ENCODE peak calls at places on chromosomes 16 and 17, in eight cellular contexts. One of them, this sample, is unnamed.

GRCh38 chr17:47276868-47277267 is 23.2 kb downstream of the ITGB3 start:
- DNase-seq in gastrocnemius medialis: peak; percentile 30
- DNase-seq in heart left ventricle: peak; percentile 83
- DNase-seq in transverse colon: peak; percentile 58
- DNase-seq in ovary: peak; percentile 71
- DNase-seq in testis: peak; percentile 74
- DNase-seq in K562: no peak
- DNase-seq in A549: no peak
- DNase-seq in this sample: no peak

GRCh38 chr16:572865-573650 is 3.3 kb downstream of the PIGQ start:
- DNase-seq in gastrocnemius medialis: no peak
- DNase-seq in heart left ventricle: no peak
- DNase-seq in transverse colon: no peak
- DNase-seq in ovary: no peak
- DNase-seq in testis: no peak
- DNase-seq in K562: no peak
- DNase-seq in A549: no peak
- DNase-seq in this sample: no peak

GRCh38 chr17:43875476-43876147 is 28.6 kb downstream of the CD300LG start:
- DNase-seq in gastrocnemius medialis: no peak
- DNase-seq in heart left ventricle: no peak
- DNase-seq in transverse colon: no peak
- DNase-seq in ovary: no peak
- DNase-seq in testis: no peak
- DNase-seq in K562: no peak
- DNase-seq in A549: no peak
- DNase-seq in this sample: no peak

GRCh38 chr17:9728005-9728404 is 63.4 kb downstream of the DHRS7C start:
- DNase-seq in gastrocnemius medialis: no peak
- DNase-seq in heart left ventricle: no peak
- DNase-seq in transverse colon: no peak
- DNase-seq in ovary: no peak
- DNase-seq in testis: no peak
- DNase-seq in K562: no peak
- DNase-seq in A549: no peak
- DNase-seq in this sample: no peak

GRCh38 chr17:30382345-30382744 is 3.6 kb downstream of the CPD start:
- DNase-seq in gastrocnemius medialis: no peak
- DNase-seq in heart left ventricle: no peak
- DNase-seq in transverse colon: no peak
- DNase-seq in ovary: no peak
- DNase-seq in testis: no peak
- DNase-seq in K562: no peak
- DNase-seq in A549: no peak
- DNase-seq in this sample: no peak

GRCh38 chr16:21984062-21984461 is 16.9 kb downstream of the PDZD9 start:
- DNase-seq in gastrocnemius medialis: no peak
- DNase-seq in heart left ventricle: no peak
- DNase-seq in transverse colon: no peak
- DNase-seq in ovary: no peak
- DNase-seq in testis: no peak
- DNase-seq in K562: no peak
- DNase-seq in A549: no peak
- DNase-seq in this sample: no peak

GRCh38 chr17:61409301-61410099 is 9.9 kb downstream of the TBX2 start:
- DNase-seq in gastrocnemius medialis: no peak
- DNase-seq in heart left ventricle: peak; percentile 68
- DNase-seq in transverse colon: peak; percentile 54
- DNase-seq in ovary: peak; percentile 83
- DNase-seq in testis: peak; percentile 75
- DNase-seq in K562: peak; percentile 82
- DNase-seq in A549: peak; percentile 91
- DNase-seq in this sample: peak; percentile 74

GRCh38 chr17:15436399-15437369 is 30.7 kb downstream of the CDRT4 start:
- DNase-seq in gastrocnemius medialis: peak; percentile 48
- DNase-seq in heart left ventricle: peak; percentile 76
- DNase-seq in transverse colon: peak; percentile 63
- DNase-seq in ovary: peak; percentile 77
- DNase-seq in testis: peak; percentile 42
- DNase-seq in K562: peak; percentile 44
- DNase-seq in A549: peak; percentile 41
- DNase-seq in this sample: peak; percentile 73

GRCh38 chr16:71540-72341 is 690 bp downstream of the RHBDF1 start:
- DNase-seq in gastrocnemius medialis: peak; percentile 50
- DNase-seq in heart left ventricle: peak; percentile 80
- DNase-seq in transverse colon: peak; percentile 79
- DNase-seq in ovary: peak; percentile 83
- DNase-seq in testis: peak; percentile 80
- DNase-seq in K562: peak; percentile 66
- DNase-seq in A549: peak; percentile 87
- DNase-seq in this sample: no peak

GRCh38 chr16:84246679-84247077 is 6.9 kb upstream of the KCNG4 start:
- DNase-seq in gastrocnemius medialis: no peak
- DNase-seq in heart left ventricle: no peak
- DNase-seq in transverse colon: no peak
- DNase-seq in ovary: no peak
- DNase-seq in testis: no peak
- DNase-seq in K562: peak; percentile 61
- DNase-seq in A549: no peak
- DNase-seq in this sample: no peak

DNA sequence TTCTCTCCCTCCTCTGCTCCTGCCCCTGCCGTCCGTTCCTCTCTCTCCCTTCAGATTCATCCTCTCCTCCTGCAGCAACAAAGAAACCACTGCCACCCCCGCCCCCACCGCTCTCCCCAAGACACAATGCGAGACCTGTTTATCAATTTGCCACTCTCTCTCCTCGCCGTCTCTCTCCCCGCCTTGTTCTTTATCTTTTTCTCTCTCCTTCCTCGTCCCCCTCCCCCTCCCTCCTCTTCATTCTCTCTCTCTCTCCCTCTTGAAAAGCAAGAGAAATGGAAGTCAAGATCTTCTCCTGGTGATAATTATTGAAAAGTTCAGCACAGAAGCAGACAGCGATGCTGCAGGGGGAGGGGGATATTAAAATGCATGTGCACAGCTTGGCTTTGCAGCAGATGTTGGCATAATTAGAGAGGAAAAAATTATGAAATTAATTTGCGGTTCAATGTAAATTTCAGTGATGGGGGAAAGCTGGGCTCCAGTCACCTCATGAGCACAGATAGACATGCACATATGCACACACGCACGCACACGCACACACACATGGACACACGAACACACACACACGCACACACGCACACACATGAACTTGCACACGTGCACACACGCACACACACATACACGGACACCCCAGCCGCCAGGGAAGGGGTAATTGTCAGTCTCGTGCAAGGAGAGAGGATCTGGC is 58.1 kb upstream of the CBFA2T3 start:
- DNase-seq in gastrocnemius medialis: no peak
- DNase-seq in heart left ventricle: no peak
- DNase-seq in transverse colon: no peak
- DNase-seq in ovary: no peak
- DNase-seq in testis: no peak
- DNase-seq in K562: no peak
- DNase-seq in A549: no peak
- DNase-seq in this sample: peak; percentile 47
- TF ChIP-seq POLR2A in gastrocnemius medialis: no peak
- TF ChIP-seq POLR2A in heart left ventricle: no peak
- TF ChIP-seq POLR2A in transverse colon: no peak
- TF ChIP-seq POLR2A in ovary: no peak
- TF ChIP-seq POLR2A in testis: no peak
- TF ChIP-seq POLR2A in K562: no peak
- TF ChIP-seq POLR2A in A549: no peak
- TF ChIP-seq POLR2A in this sample: no peak

DNA sequence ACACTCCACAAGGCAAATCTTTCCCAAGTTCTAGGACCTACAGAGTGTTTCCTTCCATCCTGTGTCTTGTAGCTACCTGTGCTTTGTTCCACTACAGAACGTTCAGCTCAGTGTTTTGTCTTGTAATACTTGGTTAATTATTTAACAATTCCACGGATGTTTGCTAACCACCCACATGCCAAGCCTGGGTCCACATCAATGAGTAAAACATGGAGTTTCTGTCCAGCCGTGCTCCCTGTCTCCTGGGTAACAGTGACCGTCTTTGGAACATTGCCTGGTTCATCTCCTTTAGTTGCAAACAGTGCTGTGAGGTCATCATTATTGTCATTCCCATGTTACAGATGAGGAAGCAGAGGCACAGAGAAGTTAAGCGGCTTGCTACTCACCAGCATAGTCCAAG is 41.3 kb downstream of the IRF8 start:
- DNase-seq in gastrocnemius medialis: no peak
- DNase-seq in heart left ventricle: no peak
- DNase-seq in transverse colon: no peak
- DNase-seq in ovary: no peak
- DNase-seq in testis: no peak
- DNase-seq in K562: no peak
- DNase-seq in A549: no peak
- DNase-seq in this sample: no peak
- TF ChIP-seq POLR2A in gastrocnemius medialis: no peak
- TF ChIP-seq POLR2A in heart left ventricle: no peak
- TF ChIP-seq POLR2A in transverse colon: no peak
- TF ChIP-seq POLR2A in ovary: no peak
- TF ChIP-seq POLR2A in testis: no peak
- TF ChIP-seq POLR2A in K562: no peak
- TF ChIP-seq POLR2A in A549: no peak
- TF ChIP-seq POLR2A in this sample: no peak

DNA sequence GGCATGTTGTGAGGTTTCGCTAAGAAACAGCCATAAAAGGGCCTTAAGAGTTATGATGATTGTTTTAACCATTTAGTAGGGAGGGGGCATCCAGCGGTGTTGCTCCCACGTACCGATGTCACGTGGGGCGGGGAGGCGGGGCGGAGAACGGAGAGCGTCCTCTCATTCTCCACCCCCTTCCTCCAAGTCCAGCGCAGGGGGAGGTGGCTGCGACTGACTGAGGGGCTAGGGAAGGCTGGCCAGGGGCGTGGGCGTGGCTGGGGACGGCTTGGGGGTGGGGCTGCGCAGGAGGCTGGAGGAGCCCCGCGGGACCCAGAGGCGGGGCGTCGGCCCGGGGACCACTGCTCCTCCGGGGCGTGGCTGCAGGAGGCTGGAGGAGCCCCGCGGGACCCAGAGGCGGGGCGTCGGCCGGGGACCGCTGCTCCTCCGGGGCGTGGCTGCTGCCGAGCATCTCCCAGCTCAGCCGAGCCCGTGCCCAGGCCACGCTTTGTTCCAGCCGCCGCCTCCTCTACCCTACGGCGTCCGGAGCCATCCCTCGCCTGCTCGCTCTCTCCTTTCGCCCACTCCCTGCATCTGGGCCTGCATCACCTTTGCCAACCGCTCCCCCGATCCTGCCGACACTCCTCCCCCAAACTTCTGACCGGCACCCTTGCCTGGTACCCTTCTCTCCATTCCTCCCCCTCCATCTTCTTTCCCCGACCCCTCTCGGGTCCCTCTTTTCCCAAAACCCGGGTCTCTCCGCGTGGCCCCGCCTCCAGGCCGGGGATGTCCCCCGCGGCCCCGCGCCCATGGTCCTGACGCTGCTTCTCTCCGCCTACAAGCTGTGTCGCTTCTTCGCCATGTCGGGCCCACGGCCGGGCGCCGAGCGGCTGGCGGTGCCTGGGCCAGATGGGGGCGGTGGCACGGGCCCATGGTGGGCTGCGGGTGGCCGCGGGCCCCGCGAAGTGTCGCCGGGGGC is at the start of gene SARM1:
- DNase-seq in gastrocnemius medialis: peak; percentile 46
- DNase-seq in heart left ventricle: peak; percentile 92
- DNase-seq in transverse colon: peak; percentile 88
- DNase-seq in ovary: peak; percentile 92
- DNase-seq in testis: peak; percentile 86
- DNase-seq in K562: peak; percentile 94
- DNase-seq in A549: peak; percentile 95
- DNase-seq in this sample: peak; percentile 58
- TF ChIP-seq POLR2A in gastrocnemius medialis: no peak
- TF ChIP-seq POLR2A in heart left ventricle: no peak
- TF ChIP-seq POLR2A in transverse colon: no peak
- TF ChIP-seq POLR2A in ovary: no peak
- TF ChIP-seq POLR2A in testis: no peak
- TF ChIP-seq POLR2A in K562: no peak
- TF ChIP-seq POLR2A in A549: peak; percentile 38
- TF ChIP-seq POLR2A in this sample: no peak

GRCh38 chr17:75371339-75371738 is 34.1 kb downstream of the GRB2 start:
- DNase-seq in gastrocnemius medialis: no peak
- DNase-seq in heart left ventricle: no peak
- DNase-seq in transverse colon: no peak
- DNase-seq in ovary: no peak
- DNase-seq in testis: no peak
- DNase-seq in K562: no peak
- DNase-seq in A549: no peak
- DNase-seq in this sample: peak; percentile 20

GRCh38 chr17:75370288-75370687 is 35.2 kb downstream of the GRB2 start:
- DNase-seq in gastrocnemius medialis: peak; percentile 66
- DNase-seq in heart left ventricle: peak; percentile 50
- DNase-seq in transverse colon: no peak
- DNase-seq in ovary: no peak
- DNase-seq in testis: peak; percentile 64
- DNase-seq in K562: no peak
- DNase-seq in A549: no peak
- DNase-seq in this sample: no peak

GRCh38 chr17:75373290-75373689 is 32.2 kb downstream of the GRB2 start:
- DNase-seq in gastrocnemius medialis: no peak
- DNase-seq in heart left ventricle: no peak
- DNase-seq in transverse colon: no peak
- DNase-seq in ovary: no peak
- DNase-seq in testis: no peak
- DNase-seq in K562: no peak
- DNase-seq in A549: no peak
- DNase-seq in this sample: no peak

GRCh38 chr17:75367312-75367711 is 38.2 kb downstream of the GRB2 start:
- DNase-seq in gastrocnemius medialis: no peak
- DNase-seq in heart left ventricle: no peak
- DNase-seq in transverse colon: no peak
- DNase-seq in ovary: no peak
- DNase-seq in testis: no peak
- DNase-seq in K562: no peak
- DNase-seq in A549: peak; percentile 30
- DNase-seq in this sample: no peak

GRCh38 chr17:75371981-75372380 is 33.5 kb downstream of the GRB2 start:
- DNase-seq in gastrocnemius medialis: no peak
- DNase-seq in heart left ventricle: no peak
- DNase-seq in transverse colon: no peak
- DNase-seq in ovary: no peak
- DNase-seq in testis: no peak
- DNase-seq in K562: no peak
- DNase-seq in A549: no peak
- DNase-seq in this sample: no peak
- TF ChIP-seq POLR2A in gastrocnemius medialis: no peak
- TF ChIP-seq POLR2A in heart left ventricle: no peak
- TF ChIP-seq POLR2A in transverse colon: no peak
- TF ChIP-seq POLR2A in ovary: no peak
- TF ChIP-seq POLR2A in testis: no peak
- TF ChIP-seq POLR2A in K562: no peak
- TF ChIP-seq POLR2A in A549: no peak
- TF ChIP-seq POLR2A in this sample: no peak

This sample was measured in erythroblast.